ENCODE peak calls at places on chromosome 13, in ten cellular contexts. D is A549, L is tibial nerve, J is suprapubic skin, W is SK-N-SH, G is ovary, H is transverse colon, S is sigmoid colon, M is K562, E is upper lobe of left lung. F is an unnamed sample.

GRCh38 chr13:103006706-103007426 is 59.4 kb downstream of the SLC10A2 start:
- DNase-seq in D (no peak), L (no peak), J (no peak), W (no peak), G (no peak), H (no peak), S (no peak), M (no peak), E (no peak), F (no peak)

GRCh38 chr13:83272076-83272475 is 610.2 kb downstream of the SLITRK1 start:
- DNase-seq in D (no peak), L (no peak), J (no peak), W (no peak), G (no peak), H (no peak), S (no peak), M (no peak), E (no peak), F (no peak)

GRCh38 chr13:47114030-47114429 is 217.2 kb upstream of the HTR2A start:
- DNase-seq in D (no peak), L (no peak), J (no peak), W (no peak), G (no peak), H (no peak), S (no peak), M (no peak), E (no peak), F (no peak)

GRCh38 chr13:61944329-61944929 is 528.8 kb upstream of the PCDH20 start:
- DNase-seq in D (no peak), L (no peak), J (no peak), W (no peak), G (no peak), H (no peak), S (no peak), M (no peak), E (no peak), F (no peak)

GRCh38 chr13:52455677-52456041 is 381 bp downstream of the CKAP2 start:
- DNase-seq in D (peak; percentile 53), L (peak; percentile 15), J (peak; percentile 87), W (peak; percentile 93), G (peak; percentile 64), H (peak; percentile 77), S (peak; percentile 83), M (peak; percentile 84), E (peak; percentile 77), F (peak; percentile 65)

GRCh38 chr13:48580185-48580803 is 47.4 kb upstream of the RCBTB2 start:
- DNase-seq in D (peak; percentile 26), L (peak; percentile 99), J (no peak), W (peak; percentile 45), G (peak; percentile 66), H (peak; percentile 84), S (peak; percentile 76), M (peak; percentile 29), E (peak; percentile 61), F (peak; percentile 85)

GRCh38 chr13:78712866-78713265 is 53.9 kb upstream of the OBI1 start:
- DNase-seq in D (no peak), L (no peak), J (no peak), W (no peak), G (no peak), H (no peak), S (no peak), M (no peak), E (no peak), F (no peak)

GRCh38 chr13:85512421-85512820 is 286.8 kb downstream of the SLITRK6 start:
- DNase-seq in D (no peak), L (no peak), J (no peak), W (no peak), G (no peak), H (no peak), S (no peak), M (no peak), E (no peak), F (no peak)

GRCh38 chr13:104491951-104492350 is 1425.7 kb upstream of the SLC10A2 start:
- DNase-seq in D (no peak), L (no peak), J (no peak), W (no peak), G (no peak), H (no peak), S (no peak), M (no peak), E (no peak), F (no peak)

GRCh38 chr13:26707122-26708006 is 53.2 kb downstream of the GPR12 start:
- DNase-seq in D (peak; percentile 14), L (peak; percentile 24), J (no peak), W (peak; percentile 77), G (no peak), H (no peak), S (no peak), M (peak; percentile 14), E (no peak), F (no peak)

GRCh38 chr13:48493076-48493765 is 39.7 kb downstream of the RCBTB2 start:
- DNase-seq in D (no peak), L (no peak), J (no peak), W (no peak), G (no peak), H (no peak), S (no peak), M (no peak), E (no peak), F (no peak)

GRCh38 chr13:51221674-51222509 is at the start of gene FAM124A:
- DNase-seq in D (peak; percentile 11), L (peak; percentile 9), J (no peak), W (peak; percentile 89), G (peak; percentile 30), H (peak; percentile 53), S (peak; percentile 75), M (peak; percentile 40), E (peak; percentile 31), F (peak; percentile 57)

GRCh38 chr13:34942732-34943674 is 933 bp downstream of the NBEA start:
- DNase-seq in D (peak; percentile 4), L (no peak), J (peak; percentile 77), W (peak; percentile 69), G (peak; percentile 11), H (peak; percentile 37), S (peak; percentile 72), M (no peak), E (peak; percentile 41), F (peak; percentile 44)

GRCh38 chr13:59863621-59864020 is 300.1 kb downstream of the DIAPH3 start:
- DNase-seq in D (no peak), L (no peak), J (no peak), W (no peak), G (no peak), H (no peak), S (no peak), M (no peak), E (no peak), F (no peak)

GRCh38 chr13:109871018-109871370 is 84.6 kb upstream of the IRS2 start:
- DNase-seq in D (no peak), L (no peak), J (no peak), W (no peak), G (no peak), H (no peak), S (no peak), M (no peak), E (no peak), F (no peak)

GRCh38 chr13:99663185-99663825 is 162.0 kb downstream of the TM9SF2 start:
- DNase-seq in D (no peak), L (no peak), J (no peak), W (no peak), G (no peak), H (no peak), S (no peak), M (no peak), E (no peak), F (no peak)
- TF ChIP-seq EP300 in D (no peak), L (no peak), J (no peak), W (no peak), G (no peak), H (no peak), S (no peak), M (no peak), E (no peak), F (no peak)

DNA sequence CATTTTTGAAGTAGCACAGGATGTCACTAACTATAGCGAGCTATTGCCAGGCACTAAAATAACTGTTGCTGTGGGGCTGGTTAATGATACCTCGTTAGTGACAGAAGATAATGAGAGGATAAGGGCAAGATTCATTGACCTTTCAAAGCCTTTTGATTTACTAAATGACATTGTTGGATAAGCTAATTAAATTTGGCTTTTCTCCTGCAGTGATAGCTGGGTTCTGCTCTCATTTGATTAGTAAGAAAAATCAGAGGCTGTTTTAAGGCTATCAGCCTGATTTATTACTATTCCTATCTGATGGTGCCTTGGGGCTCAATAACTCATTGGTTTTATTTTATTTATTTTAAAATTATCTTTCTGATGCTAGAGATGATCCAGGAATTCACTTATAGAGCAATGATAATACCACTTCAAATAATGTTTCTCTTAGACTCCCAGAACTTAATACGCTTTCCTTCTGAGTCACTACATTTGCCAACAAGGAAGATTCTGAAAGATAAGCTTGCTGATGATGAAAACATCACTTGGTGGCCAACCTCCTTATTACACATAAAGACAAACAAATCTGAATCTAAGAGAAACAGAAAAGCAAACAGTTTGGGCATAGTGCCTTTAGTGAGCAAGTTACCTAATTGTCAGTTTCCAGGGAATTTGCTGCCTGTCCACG is 501.3 kb upstream of the ARGLU1 start:
- DNase-seq in D (no peak), L (no peak), J (no peak), W (peak; percentile 34), G (no peak), H (no peak), S (no peak), M (no peak), E (no peak), F (no peak)
- TF ChIP-seq EP300 in D (no peak), L (no peak), J (no peak), W (peak; percentile 87), G (no peak), H (no peak), S (no peak), M (no peak), E (no peak), F (no peak)

DNA sequence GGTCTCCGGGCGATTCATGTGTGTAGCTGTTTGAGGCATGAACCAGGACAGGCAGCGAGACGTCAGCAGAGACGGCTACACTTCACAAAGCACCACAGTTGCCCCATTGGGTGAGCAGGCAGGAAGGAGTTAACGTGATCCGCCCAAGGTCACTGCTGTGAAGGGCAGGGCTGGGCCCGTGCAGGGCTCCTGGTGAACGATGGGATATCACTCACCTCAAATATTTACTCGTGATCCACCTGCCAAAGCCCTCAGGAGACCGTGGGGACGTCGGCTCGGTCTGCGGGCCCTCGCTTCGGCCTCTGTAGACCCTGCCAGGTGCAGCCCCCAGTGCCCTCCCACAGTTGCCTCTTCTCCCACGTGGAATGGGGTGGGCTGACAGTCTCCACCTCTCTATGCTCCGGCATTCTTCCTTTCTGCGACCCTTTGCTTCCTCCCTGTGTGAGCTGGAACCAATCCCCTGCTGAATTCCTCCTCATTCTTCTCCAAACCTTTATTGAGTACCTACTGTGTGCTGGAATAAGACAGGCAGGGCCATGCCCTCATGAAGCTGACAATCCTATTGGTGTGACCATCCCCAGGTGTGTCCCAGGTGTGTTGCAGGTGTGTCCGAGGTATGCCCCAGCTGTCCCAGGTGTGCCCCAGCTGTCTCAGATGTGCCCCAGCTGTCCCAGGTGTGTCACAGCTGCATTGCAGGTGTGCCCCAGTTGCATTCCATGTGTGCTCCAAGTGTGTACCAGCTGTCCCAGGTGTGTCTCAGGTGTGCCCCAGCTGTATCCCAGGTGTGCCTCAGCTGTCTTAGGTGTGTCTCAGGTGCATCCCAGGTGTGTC is 2.1 kb upstream of the GRK1 start:
- DNase-seq in D (no peak), L (no peak), J (peak; percentile 74), W (no peak), G (peak; percentile 3), H (peak; percentile 11), S (peak; percentile 37), M (no peak), E (peak; percentile 17), F (peak; percentile 78)
- TF ChIP-seq EP300 in D (no peak), L (no peak), J (no peak), W (no peak), G (no peak), H (no peak), S (no peak), M (no peak), E (no peak), F (no peak)

GRCh38 chr13:42073683-42074082 is 25.2 kb downstream of the DGKH start:
- DNase-seq in D (no peak), L (no peak), J (no peak), W (no peak), G (no peak), H (no peak), S (no peak), M (no peak), E (no peak), F (no peak)
- TF ChIP-seq EP300 in D (no peak), L (no peak), J (no peak), W (no peak), G (no peak), H (no peak), S (no peak), M (no peak), E (no peak), F (no peak)